ENCODE peak calls at places on chromosome 19, in eight cellular contexts. One of them, this sample, is unnamed.

GRCh38 chr19:11460207-11460606 is 20.6 kb downstream of the ELAVL3 start:
- DNase-seq in hepatocyte: no peak
- DNase-seq in T-helper 1 cell: no peak
- DNase-seq in fibroblast of lung: no peak
- DNase-seq in LoVo: no peak
- DNase-seq in mesendoderm: no peak
- DNase-seq in GM03348: no peak
- DNase-seq in stomach: no peak
- DNase-seq in this sample: no peak

GRCh38 chr19:31349160-31349881 is at the start of gene TSHZ3:
- DNase-seq in hepatocyte: peak; percentile 80
- DNase-seq in T-helper 1 cell: peak; percentile 45
- DNase-seq in fibroblast of lung: peak; percentile 92
- DNase-seq in LoVo: no peak
- DNase-seq in mesendoderm: peak; percentile 93
- DNase-seq in GM03348: peak; percentile 91
- DNase-seq in stomach: peak; percentile 51
- DNase-seq in this sample: peak; percentile 55

GRCh38 chr19:686589-687297 is 8.5 kb downstream of the PRSS57 start:
- DNase-seq in hepatocyte: no peak
- DNase-seq in T-helper 1 cell: no peak
- DNase-seq in fibroblast of lung: no peak
- DNase-seq in LoVo: no peak
- DNase-seq in mesendoderm: no peak
- DNase-seq in GM03348: no peak
- DNase-seq in stomach: no peak
- DNase-seq in this sample: no peak

GRCh38 chr19:18456974-18457373 is 19.0 kb upstream of the ISYNA1 start:
- DNase-seq in hepatocyte: no peak
- DNase-seq in T-helper 1 cell: no peak
- DNase-seq in fibroblast of lung: no peak
- DNase-seq in LoVo: no peak
- DNase-seq in mesendoderm: no peak
- DNase-seq in GM03348: no peak
- DNase-seq in stomach: no peak
- DNase-seq in this sample: no peak

GRCh38 chr19:5137114-5137513 is 168.2 kb downstream of the KDM4B start:
- DNase-seq in hepatocyte: no peak
- DNase-seq in T-helper 1 cell: no peak
- DNase-seq in fibroblast of lung: no peak
- DNase-seq in LoVo: no peak
- DNase-seq in mesendoderm: no peak
- DNase-seq in GM03348: no peak
- DNase-seq in stomach: no peak
- DNase-seq in this sample: no peak

GRCh38 chr19:44694184-44694579 is 4.8 kb upstream of the CEACAM16 start:
- DNase-seq in hepatocyte: no peak
- DNase-seq in T-helper 1 cell: no peak
- DNase-seq in fibroblast of lung: no peak
- DNase-seq in LoVo: no peak
- DNase-seq in mesendoderm: peak; percentile 45
- DNase-seq in GM03348: no peak
- DNase-seq in stomach: no peak
- DNase-seq in this sample: no peak

GRCh38 chr19:53102701-53103140 is 501 bp downstream of the ZNF160 start:
- DNase-seq in hepatocyte: peak; percentile 65
- DNase-seq in T-helper 1 cell: peak; percentile 5
- DNase-seq in fibroblast of lung: peak; percentile 24
- DNase-seq in LoVo: peak; percentile 8
- DNase-seq in mesendoderm: peak; percentile 36
- DNase-seq in GM03348: peak; percentile 76
- DNase-seq in stomach: peak; percentile 29
- DNase-seq in this sample: peak; percentile 12

GRCh38 chr19:42467437-42467760 is 24.7 kb upstream of the CXCL17 start:
- DNase-seq in hepatocyte: no peak
- DNase-seq in T-helper 1 cell: no peak
- DNase-seq in fibroblast of lung: no peak
- DNase-seq in LoVo: no peak
- DNase-seq in mesendoderm: no peak
- DNase-seq in GM03348: no peak
- DNase-seq in stomach: no peak
- DNase-seq in this sample: no peak

GRCh38 chr19:41307954-41308449 is 2.0 kb upstream of the CCDC97 start:
- DNase-seq in hepatocyte: no peak
- DNase-seq in T-helper 1 cell: no peak
- DNase-seq in fibroblast of lung: no peak
- DNase-seq in LoVo: no peak
- DNase-seq in mesendoderm: no peak
- DNase-seq in GM03348: no peak
- DNase-seq in stomach: no peak
- DNase-seq in this sample: no peak

GRCh38 chr19:27673986-27674385 is 1539.0 kb downstream of the UQCRFS1 start:
- DNase-seq in hepatocyte: no peak
- DNase-seq in T-helper 1 cell: no peak
- DNase-seq in fibroblast of lung: no peak
- DNase-seq in LoVo: no peak
- DNase-seq in mesendoderm: no peak
- DNase-seq in GM03348: no peak
- DNase-seq in stomach: no peak
- DNase-seq in this sample: no peak

GRCh38 chr19:31350693-31351211 is 1.5 kb upstream of the TSHZ3 start:
- DNase-seq in hepatocyte: peak; percentile 81
- DNase-seq in T-helper 1 cell: peak; percentile 15
- DNase-seq in fibroblast of lung: peak; percentile 53
- DNase-seq in LoVo: no peak
- DNase-seq in mesendoderm: peak; percentile 54
- DNase-seq in GM03348: peak; percentile 89
- DNase-seq in stomach: peak; percentile 43
- DNase-seq in this sample: peak; percentile 42

GRCh38 chr19:17479325-17479791 is 9.0 kb downstream of the SLC27A1 start:
- DNase-seq in hepatocyte: no peak
- DNase-seq in T-helper 1 cell: no peak
- DNase-seq in fibroblast of lung: peak; percentile 40
- DNase-seq in LoVo: no peak
- DNase-seq in mesendoderm: no peak
- DNase-seq in GM03348: peak; percentile 67
- DNase-seq in stomach: no peak
- DNase-seq in this sample: no peak

GRCh38 chr19:58482372-58482771 is 6.2 kb downstream of the ZNF446 start:
- DNase-seq in hepatocyte: no peak
- DNase-seq in T-helper 1 cell: no peak
- DNase-seq in fibroblast of lung: no peak
- DNase-seq in LoVo: no peak
- DNase-seq in mesendoderm: no peak
- DNase-seq in GM03348: no peak
- DNase-seq in stomach: no peak
- DNase-seq in this sample: no peak